ENCODE peak calls at places on chromosomes 2 and 18, in eight cellular contexts. One of them, this sample, is unnamed.

GRCh38 chr2:147198651-147199171 is 646.1 kb upstream of the ACVR2A start:
- DNase-seq in naive thymus-derived CD8-positive, alpha-beta T cell: no peak
- DNase-seq in NCI-H1105 treated with DMSO at 0.1 percent for 48 hours: no peak
- DNase-seq in fibroblast of lung: no peak
- DNase-seq in heart right ventricle: no peak
- DNase-seq in GDM1: no peak
- DNase-seq in omental fat pad: no peak
- DNase-seq in thyroid gland: no peak
- DNase-seq in this sample: no peak

GRCh38 chr2:214808961-214809750 is at the start of gene BARD1:
- DNase-seq in naive thymus-derived CD8-positive, alpha-beta T cell: peak
- DNase-seq in NCI-H1105 treated with DMSO at 0.1 percent for 48 hours: peak
- DNase-seq in fibroblast of lung: peak
- DNase-seq in heart right ventricle: peak
- DNase-seq in GDM1: peak
- DNase-seq in omental fat pad: no peak
- DNase-seq in thyroid gland: peak
- DNase-seq in this sample: peak

GRCh38 chr2:175478369-175478768 is 296.9 kb upstream of the ATP5MC3 start:
- DNase-seq in naive thymus-derived CD8-positive, alpha-beta T cell: no peak
- DNase-seq in NCI-H1105 treated with DMSO at 0.1 percent for 48 hours: no peak
- DNase-seq in fibroblast of lung: no peak
- DNase-seq in heart right ventricle: no peak
- DNase-seq in GDM1: no peak
- DNase-seq in omental fat pad: no peak
- DNase-seq in thyroid gland: no peak
- DNase-seq in this sample: no peak

GRCh38 chr18:13376841-13377351 is 158.3 kb downstream of the LDLRAD4 start:
- DNase-seq in naive thymus-derived CD8-positive, alpha-beta T cell: peak
- DNase-seq in NCI-H1105 treated with DMSO at 0.1 percent for 48 hours: no peak
- DNase-seq in fibroblast of lung: no peak
- DNase-seq in heart right ventricle: no peak
- DNase-seq in GDM1: no peak
- DNase-seq in omental fat pad: no peak
- DNase-seq in thyroid gland: no peak
- DNase-seq in this sample: no peak

GRCh38 chr2:201070966-201071304 is 536 bp downstream of the HYCC2 start:
- DNase-seq in naive thymus-derived CD8-positive, alpha-beta T cell: no peak
- DNase-seq in NCI-H1105 treated with DMSO at 0.1 percent for 48 hours: peak
- DNase-seq in fibroblast of lung: no peak
- DNase-seq in heart right ventricle: no peak
- DNase-seq in GDM1: no peak
- DNase-seq in omental fat pad: no peak
- DNase-seq in thyroid gland: no peak
- DNase-seq in this sample: no peak

GRCh38 chr2:23824777-23825212 is 102.1 kb downstream of the ATAD2B start:
- DNase-seq in naive thymus-derived CD8-positive, alpha-beta T cell: peak
- DNase-seq in NCI-H1105 treated with DMSO at 0.1 percent for 48 hours: peak
- DNase-seq in fibroblast of lung: peak
- DNase-seq in heart right ventricle: peak
- DNase-seq in GDM1: peak
- DNase-seq in omental fat pad: no peak
- DNase-seq in thyroid gland: no peak
- DNase-seq in this sample: no peak

GRCh38 chr18:44835555-44836156 is 155.0 kb downstream of the SETBP1 start:
- DNase-seq in naive thymus-derived CD8-positive, alpha-beta T cell: no peak
- DNase-seq in NCI-H1105 treated with DMSO at 0.1 percent for 48 hours: no peak
- DNase-seq in fibroblast of lung: no peak
- DNase-seq in heart right ventricle: no peak
- DNase-seq in GDM1: no peak
- DNase-seq in omental fat pad: no peak
- DNase-seq in thyroid gland: peak
- DNase-seq in this sample: no peak

GRCh38 chr2:75200140-75200985 is 1.0 kb upstream of the TACR1 start:
- DNase-seq in naive thymus-derived CD8-positive, alpha-beta T cell: peak
- DNase-seq in NCI-H1105 treated with DMSO at 0.1 percent for 48 hours: peak
- DNase-seq in fibroblast of lung: peak
- DNase-seq in heart right ventricle: peak
- DNase-seq in GDM1: no peak
- DNase-seq in omental fat pad: no peak
- DNase-seq in thyroid gland: peak
- DNase-seq in this sample: no peak

GRCh38 chr2:177905640-177906039 is 166.9 kb downstream of the PDE11A start:
- DNase-seq in naive thymus-derived CD8-positive, alpha-beta T cell: no peak
- DNase-seq in NCI-H1105 treated with DMSO at 0.1 percent for 48 hours: no peak
- DNase-seq in fibroblast of lung: no peak
- DNase-seq in heart right ventricle: no peak
- DNase-seq in GDM1: no peak
- DNase-seq in omental fat pad: no peak
- DNase-seq in thyroid gland: no peak
- DNase-seq in this sample: no peak